ENCODE peak calls at places on chromosomes 13 and 19, in seven cellular contexts. X, U, T, D, A, B and S are unnamed samples.

GRCh38 chr19:37987356-37988332 is 80.6 kb downstream of the SIPA1L3 start:
- DNase-seq in X (peak), U (no peak), T (peak), D (no peak), A (peak), B (no peak), S (peak)

GRCh38 chr13:20968745-20969144 is 66.2 kb upstream of the XPO4 start:
- DNase-seq in X (no peak), U (no peak), T (no peak), D (no peak), A (no peak), B (no peak), S (no peak)

GRCh38 chr19:23817519-23817918 is 58.8 kb upstream of the ZNF681 start:
- DNase-seq in X (peak), U (no peak), T (peak), D (no peak), A (peak), B (no peak), S (peak)

GRCh38 chr13:36509369-36509768 is 77.1 kb downstream of the CCNA1 start:
- DNase-seq in X (peak), U (no peak), T (peak), D (no peak), A (no peak), B (no peak), S (peak)

GRCh38 chr13:74191036-74191809 is 57.0 kb upstream of the KLF12 start:
- DNase-seq in X (no peak), U (no peak), T (peak), D (no peak), A (no peak), B (no peak), S (no peak)

GRCh38 chr13:35720690-35721554 is 244.4 kb upstream of the MAB21L1 start:
- DNase-seq in X (peak), U (no peak), T (peak), D (peak), A (peak), B (peak), S (peak)

GRCh38 chr13:30869491-30869890 is 36.6 kb upstream of the MEDAG start:
- DNase-seq in X (no peak), U (no peak), T (no peak), D (peak), A (no peak), B (no peak), S (no peak)

GRCh38 chr13:65964672-65965071 is 1265.5 kb downstream of the PCDH9 start:
- DNase-seq in X (no peak), U (no peak), T (no peak), D (no peak), A (no peak), B (no peak), S (no peak)

GRCh38 chr19:11478167-11479089 is 2.4 kb downstream of the ELAVL3 start:
- DNase-seq in X (peak), U (no peak), T (no peak), D (no peak), A (no peak), B (no peak), S (no peak)

GRCh38 chr13:95260031-95260525 is 41.2 kb downstream of the ABCC4 start:
- DNase-seq in X (no peak), U (no peak), T (no peak), D (peak), A (no peak), B (no peak), S (no peak)

GRCh38 chr13:52615817-52616216 is 26.4 kb upstream of the HNRNPA1L2 start:
- DNase-seq in X (no peak), U (no peak), T (no peak), D (no peak), A (no peak), B (no peak), S (no peak)

GRCh38 chr13:20475927-20476691 is 49.5 kb downstream of the CRYL1 start:
- DNase-seq in X (peak), U (no peak), T (peak), D (no peak), A (no peak), B (no peak), S (peak)

GRCh38 chr19:3968556-3969434 is 2.1 kb downstream of the DAPK3 start:
- DNase-seq in X (peak), U (peak), T (peak), D (peak), A (peak), B (peak), S (peak)

GRCh38 chr13:110445722-110446569 is 115.6 kb downstream of the RAB20 start:
- DNase-seq in X (no peak), U (no peak), T (no peak), D (peak), A (no peak), B (no peak), S (no peak)

GRCh38 chr13:48535791-48536190 is 2.9 kb upstream of the RCBTB2 start:
- DNase-seq in X (no peak), U (no peak), T (no peak), D (no peak), A (no peak), B (no peak), S (no peak)

GRCh38 chr19:58434217-58434616 is 5.7 kb downstream of the ZNF132 start:
- DNase-seq in X (peak), U (no peak), T (no peak), D (no peak), A (no peak), B (no peak), S (no peak)

GRCh38 chr13:74573654-74574053 is 439.4 kb upstream of the KLF12 start:
- DNase-seq in X (peak), U (no peak), T (peak), D (no peak), A (peak), B (no peak), S (peak)

GRCh38 chr19:1163934-1164683 is 10.0 kb downstream of the SBNO2 start:
- DNase-seq in X (no peak), U (no peak), T (no peak), D (no peak), A (no peak), B (no peak), S (no peak)

GRCh38 chr13:82772802-82773201 is 1109.5 kb downstream of the SLITRK1 start:
- DNase-seq in X (no peak), U (no peak), T (no peak), D (no peak), A (no peak), B (no peak), S (no peak)

GRCh38 chr13:28321751-28322150 is 173.2 kb downstream of the FLT1 start:
- DNase-seq in X (no peak), U (no peak), T (no peak), D (no peak), A (no peak), B (no peak), S (no peak)

GRCh38 chr13:40190656-40191100 is 475.8 kb downstream of the FOXO1 start:
- DNase-seq in X (no peak), U (peak), T (peak), D (no peak), A (no peak), B (no peak), S (no peak)

GRCh38 chr19:29873024-29873800 is 61.4 kb downstream of the CCNE1 start:
- DNase-seq in X (peak), U (no peak), T (peak), D (peak), A (peak), B (peak), S (peak)

GRCh38 chr19:30878456-30878855 is 470.8 kb downstream of the TSHZ3 start:
- DNase-seq in X (no peak), U (no peak), T (no peak), D (peak), A (no peak), B (no peak), S (no peak)

GRCh38 chr19:53947624-53948023 is 15.1 kb upstream of the CACNG8 start:
- DNase-seq in X (peak), U (no peak), T (peak), D (no peak), A (no peak), B (no peak), S (no peak)
- TF ChIP-seq CTCF in X (peak), U (no peak), T (peak), D (no peak), A (no peak), B (no peak), S (no peak)

GRCh38 chr13:38046049-38046376 is 176.4 kb upstream of the TRPC4 start:
- DNase-seq in X (no peak), U (no peak), T (no peak), D (no peak), A (no peak), B (no peak), S (no peak)
- TF ChIP-seq CTCF in X (no peak), U (no peak), T (no peak), D (no peak), A (no peak), B (no peak), S (no peak)

DNA sequence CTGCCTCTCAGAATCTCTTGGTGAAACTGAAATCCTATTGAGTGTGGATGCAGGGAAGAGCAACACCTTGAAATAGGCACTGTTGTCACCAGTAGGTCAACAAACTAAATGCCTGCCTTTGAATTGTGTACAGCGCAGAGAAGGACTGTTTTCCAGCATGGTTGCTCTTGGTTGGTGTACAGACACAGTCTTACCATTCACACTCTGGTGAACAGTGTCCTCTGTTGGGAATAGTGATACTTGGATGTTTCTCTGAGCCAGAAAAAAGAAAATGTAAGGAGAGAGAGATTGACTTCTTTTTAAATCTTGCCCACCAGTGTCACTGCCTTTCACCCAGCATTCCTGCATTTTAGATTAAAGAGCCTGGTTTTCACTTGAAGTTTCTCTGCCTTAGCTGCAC is 179.7 kb downstream of the STK24 start:
- DNase-seq in X (no peak), U (no peak), T (no peak), D (no peak), A (no peak), B (no peak), S (no peak)
- TF ChIP-seq CTCF in X (peak), U (no peak), T (peak), D (no peak), A (no peak), B (no peak), S (no peak)

GRCh38 chr19:33998739-33999345 is 173.5 kb upstream of the LSM14A start:
- DNase-seq in X (no peak), U (no peak), T (no peak), D (no peak), A (no peak), B (no peak), S (no peak)

GRCh38 chr19:33998302-33998701 is 174.0 kb upstream of the LSM14A start:
- DNase-seq in X (peak), U (no peak), T (no peak), D (no peak), A (no peak), B (no peak), S (no peak)

DNA sequence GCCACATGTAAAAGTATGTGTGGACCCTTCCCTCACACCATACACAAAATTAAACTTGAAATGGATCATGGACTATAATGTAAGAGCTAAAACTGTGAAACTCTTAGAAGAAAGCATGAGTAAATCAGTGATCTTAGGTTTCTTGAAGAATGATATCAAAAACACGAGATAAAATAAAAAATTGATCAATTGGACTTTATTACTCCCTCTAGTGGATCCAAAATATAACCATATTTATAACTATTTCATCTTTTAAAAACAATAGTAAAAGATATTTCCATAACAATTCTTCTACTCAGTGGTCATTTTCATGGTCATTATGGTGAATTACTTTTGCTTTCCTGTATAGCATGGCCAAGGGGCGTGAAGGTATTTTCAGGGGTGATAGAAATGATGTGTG is 174.6 kb upstream of the LSM14A start:
- DNase-seq in X (no peak), U (no peak), T (no peak), D (no peak), A (no peak), B (no peak), S (no peak)
- TF ChIP-seq CTCF in X (no peak), U (no peak), T (peak), D (no peak), A (no peak), B (no peak), S (no peak)

GRCh38 chr13:43838909-43839308 is 40.6 kb downstream of the CCDC122 start:
- DNase-seq in X (no peak), U (no peak), T (no peak), D (no peak), A (no peak), B (no peak), S (no peak)

GRCh38 chr13:43831088-43831487 is 44.3 kb upstream of the ENOX1 start:
- DNase-seq in X (no peak), U (no peak), T (no peak), D (no peak), A (no peak), B (no peak), S (no peak)

GRCh38 chr13:43830481-43830873 is 43.7 kb upstream of the ENOX1 start:
- DNase-seq in X (no peak), U (no peak), T (no peak), D (no peak), A (no peak), B (no peak), S (no peak)

GRCh38 chr13:43835701-43836100 is 43.8 kb downstream of the CCDC122 start:
- DNase-seq in X (no peak), U (no peak), T (no peak), D (no peak), A (no peak), B (no peak), S (no peak)
- TF ChIP-seq CTCF in X (no peak), U (no peak), T (no peak), D (no peak), A (no peak), B (no peak), S (no peak)

DNA sequence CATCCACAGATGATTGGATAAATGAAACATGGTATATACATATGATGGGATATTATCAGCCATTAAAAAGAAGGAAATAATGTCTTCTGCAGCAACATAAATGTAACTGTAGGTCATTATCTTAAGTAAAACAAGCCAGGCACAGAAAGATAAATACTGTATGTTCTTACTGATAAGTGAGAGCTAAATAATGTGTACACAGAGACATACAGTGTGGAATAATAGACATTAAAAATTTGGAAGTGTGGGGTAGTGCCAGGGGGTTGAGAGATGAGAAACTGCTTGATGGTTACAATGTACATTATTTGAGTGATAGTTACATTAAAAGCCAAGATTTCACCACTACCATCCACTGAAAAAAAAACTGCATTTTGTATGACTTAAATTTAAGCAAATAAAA is 26.0 kb upstream of the GPC6 start:
- DNase-seq in X (no peak), U (no peak), T (no peak), D (no peak), A (no peak), B (no peak), S (no peak)
- TF ChIP-seq CTCF in X (no peak), U (no peak), T (no peak), D (no peak), A (no peak), B (no peak), S (no peak)

DNA sequence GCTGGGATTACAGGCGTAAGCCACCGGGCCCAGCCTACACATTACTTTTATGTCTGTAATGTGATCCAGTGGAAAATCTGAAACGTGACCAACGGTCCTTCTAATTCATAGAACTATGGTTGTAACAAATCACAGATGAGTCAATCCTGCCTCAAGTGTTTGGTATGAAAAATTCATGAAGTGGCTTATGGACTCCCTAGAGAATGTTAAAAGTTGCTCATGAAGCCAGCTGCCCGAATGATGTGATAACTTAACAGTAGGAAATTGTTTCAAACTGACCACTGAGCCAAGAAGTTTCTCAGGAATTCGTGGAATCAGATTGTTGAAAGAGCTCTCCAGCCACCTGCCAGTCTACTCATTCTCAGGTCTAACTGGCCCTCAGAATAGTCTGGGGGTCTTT is 59.4 kb upstream of the FARP1 start:
- DNase-seq in X (no peak), U (no peak), T (no peak), D (no peak), A (no peak), B (no peak), S (no peak)
- TF ChIP-seq CTCF in X (no peak), U (no peak), T (no peak), D (no peak), A (no peak), B (no peak), S (no peak)

DNA sequence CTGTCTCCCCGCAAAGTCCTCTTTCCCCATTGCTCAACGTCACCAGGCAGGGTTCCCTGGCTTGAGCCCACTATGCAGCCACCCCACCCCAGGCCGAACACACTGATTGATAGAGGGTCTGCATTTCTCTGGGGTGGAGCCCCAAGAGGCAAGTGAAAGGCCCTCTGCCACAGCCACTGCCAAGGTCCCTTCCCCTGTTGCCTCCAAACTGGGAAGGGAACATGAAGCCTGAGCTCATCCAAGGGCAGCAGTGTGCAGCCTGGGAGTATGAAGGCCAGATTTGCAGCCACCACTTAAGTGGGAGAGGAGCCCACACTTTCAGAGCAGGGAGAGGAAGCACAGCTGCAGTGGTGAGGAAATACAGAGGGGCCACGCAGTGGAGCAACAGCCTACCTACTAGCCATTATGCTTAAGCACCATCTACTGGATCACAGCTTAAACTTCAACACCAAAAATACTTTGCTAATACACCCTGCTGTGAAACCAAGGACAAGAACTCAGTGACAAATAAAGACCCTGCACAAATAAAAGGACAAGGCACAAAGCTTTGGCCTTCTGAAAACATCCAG is 48.6 kb downstream of the UBL3 start:
- DNase-seq in X (peak), U (no peak), T (no peak), D (no peak), A (no peak), B (no peak), S (no peak)
- TF ChIP-seq CTCF in X (peak), U (no peak), T (no peak), D (no peak), A (no peak), B (no peak), S (no peak)

GRCh38 chr13:32415019-32415418 is 12.9 kb downstream of the N4BP2L1 start:
- DNase-seq in X (peak), U (no peak), T (peak), D (no peak), A (peak), B (no peak), S (peak)
- TF ChIP-seq CTCF in X (peak), U (no peak), T (peak), D (no peak), A (peak), B (no peak), S (peak)

GRCh38 chr13:84894749-84895148 is 904.5 kb downstream of the SLITRK6 start:
- DNase-seq in X (peak), U (no peak), T (no peak), D (no peak), A (no peak), B (no peak), S (peak)
- TF ChIP-seq CTCF in X (peak), U (no peak), T (no peak), D (no peak), A (no peak), B (peak), S (no peak)